ENCODE peak calls at places on chromosomes 6 and 20, in seven cellular contexts. Z is ecto neural progenitor cell, L is dorsolateral prefrontal cortex, W is GDM1, N is left lung, A is HepG2, S is brain microvascular endothelial cell. Q is an unnamed sample.

GRCh38 chr20:59569305-59569704 is 35.0 kb upstream of the PHACTR3 start:
- DNase-seq in Z (no peak), L (no peak), W (no peak), N (no peak), A (no peak), S (no peak), Q (no peak)

GRCh38 chr6:6790891-6791290 is 202.4 kb downstream of the LY86 start:
- DNase-seq in Z (no peak), L (no peak), W (no peak), N (no peak), A (peak), S (no peak), Q (no peak)

GRCh38 chr20:31473331-31474096 is 1.4 kb downstream of the DEFB124 start:
- DNase-seq in Z (no peak), L (no peak), W (no peak), N (no peak), A (no peak), S (no peak), Q (no peak)

GRCh38 chr20:13549451-13549850 is 89.3 kb downstream of the TASP1 start:
- DNase-seq in Z (no peak), L (no peak), W (no peak), N (no peak), A (no peak), S (no peak), Q (no peak)

GRCh38 chr20:3068986-3069900 is 2.2 kb upstream of the OXT start:
- DNase-seq in Z (no peak), L (no peak), W (peak), N (no peak), A (peak), S (peak), Q (no peak)

GRCh38 chr20:31633339-31633914 is 4.3 kb upstream of the COX4I2 start:
- DNase-seq in Z (no peak), L (no peak), W (no peak), N (peak), A (no peak), S (no peak), Q (no peak)

GRCh38 chr6:44110005-44110681 is 17.1 kb downstream of the MRPL14 start:
- DNase-seq in Z (no peak), L (no peak), W (no peak), N (no peak), A (no peak), S (no peak), Q (no peak)

GRCh38 chr6:170102038-170102437 is 188.8 kb downstream of the DLL1 start:
- DNase-seq in Z (peak), L (no peak), W (no peak), N (no peak), A (no peak), S (no peak), Q (no peak)

GRCh38 chr6:31020057-31020456 is 9.8 kb downstream of the MUC22 start:
- DNase-seq in Z (no peak), L (no peak), W (no peak), N (no peak), A (no peak), S (no peak), Q (no peak)

GRCh38 chr6:33976425-33977360 is 169.2 kb downstream of the GRM4 start:
- DNase-seq in Z (peak), L (no peak), W (no peak), N (no peak), A (no peak), S (no peak), Q (no peak)

GRCh38 chr6:31086788-31087440 is 25.5 kb downstream of the C6orf15 start:
- DNase-seq in Z (no peak), L (no peak), W (no peak), N (no peak), A (no peak), S (peak), Q (no peak)

GRCh38 chr6:87103977-87104601 is 9.2 kb upstream of the CGA start:
- DNase-seq in Z (no peak), L (no peak), W (no peak), N (no peak), A (no peak), S (no peak), Q (no peak)

GRCh38 chr6:41214559-41215238 is 13.4 kb upstream of the TREML4 start:
- DNase-seq in Z (peak), L (no peak), W (no peak), N (no peak), A (peak), S (no peak), Q (no peak)

GRCh38 chr6:88584581-88584980 is 378.8 kb downstream of the RNGTT start:
- DNase-seq in Z (no peak), L (no peak), W (no peak), N (no peak), A (no peak), S (no peak), Q (no peak)

GRCh38 chr20:3927486-3928291 is 38.5 kb downstream of the PANK2 start:
- DNase-seq in Z (no peak), L (no peak), W (no peak), N (peak), A (no peak), S (no peak), Q (no peak)

GRCh38 chr20:45826381-45827019 is 612 bp downstream of the TNNC2 start:
- DNase-seq in Z (no peak), L (no peak), W (no peak), N (no peak), A (no peak), S (peak), Q (no peak)

GRCh38 chr6:33192671-33193602 is 670 bp upstream of the COL11A2 start:
- DNase-seq in Z (peak), L (peak), W (no peak), N (peak), A (no peak), S (no peak), Q (peak)

GRCh38 chr6:155177369-155177961 is 86.3 kb upstream of the CLDN20 start:
- DNase-seq in Z (no peak), L (no peak), W (peak), N (no peak), A (peak), S (peak), Q (no peak)

Q was measured in head of caudate nucleus.